ENCODE peak calls at places on chromosomes 7 and 10, in six cellular contexts. V is thoracic aorta, B is heart left ventricle, N is WTC11, X is left ventricle myocardium inferior, T is suprapubic skin. D is an unnamed sample.

GRCh38 chr7:1291040-1291689 is 58.5 kb downstream of the UNCX start:
- DNase-seq in N (no peak), T (no peak), X (no peak), V (no peak), B (no peak), D (no peak)

GRCh38 chr7:151708610-151709009 is 168.3 kb downstream of the PRKAG2 start:
- DNase-seq in T (no peak), N (no peak), V (no peak), B (no peak), X (no peak), D (no peak)

GRCh38 chr7:37153376-37153775 is 295.3 kb downstream of the ELMO1 start:
- DNase-seq in X (no peak), T (no peak), N (no peak), V (no peak), B (no peak), D (no peak)

GRCh38 chr7:26704786-26705185 is 159.6 kb downstream of the SKAP2 start:
- DNase-seq in N (no peak), T (no peak), X (no peak), B (no peak), V (no peak), D (no peak)

GRCh38 chr10:17428616-17429097 is 25.7 kb downstream of the ST8SIA6 start:
- DNase-seq in X (no peak), V (no peak), B (no peak), N (no peak), T (no peak), D (no peak)

GRCh38 chr10:6114758-6115410 is 26.1 kb downstream of the RBM17 start:
- DNase-seq in X (no peak), V (no peak), N (no peak), T (no peak), B (no peak), D (no peak)

GRCh38 chr10:78215645-78216044 is 182.0 kb downstream of the RPS24 start:
- DNase-seq in T (peak), N (no peak), V (peak), B (peak), X (peak), D (peak)

GRCh38 chr7:12571691-12572090 is 1.2 kb downstream of the SCIN start:
- DNase-seq in T (no peak), V (no peak), B (no peak), X (no peak), N (no peak), D (no peak)

GRCh38 chr10:6786579-6787031 is 206.5 kb upstream of the PRKCQ start:
- DNase-seq in N (no peak), V (no peak), T (no peak), B (no peak), X (no peak), D (no peak)

GRCh38 chr10:110081914-110082313 is 74.1 kb downstream of the ADD3 start:
- DNase-seq in N (no peak), V (no peak), T (no peak), B (peak), X (peak), D (no peak)

GRCh38 chr7:25849361-25850184 is 302.4 kb upstream of the NFE2L3 start:
- DNase-seq in N (no peak), X (no peak), T (peak), B (peak), V (no peak), D (no peak)

GRCh38 chr7:92293887-92294616 is 48.3 kb downstream of the ANKIB1 start:
- DNase-seq in N (no peak), T (no peak), V (no peak), B (no peak), X (no peak), D (no peak)
- TF ChIP-seq CTCF in N (no peak), T (no peak), V (no peak), B (no peak), X (no peak), D (no peak)

DNA sequence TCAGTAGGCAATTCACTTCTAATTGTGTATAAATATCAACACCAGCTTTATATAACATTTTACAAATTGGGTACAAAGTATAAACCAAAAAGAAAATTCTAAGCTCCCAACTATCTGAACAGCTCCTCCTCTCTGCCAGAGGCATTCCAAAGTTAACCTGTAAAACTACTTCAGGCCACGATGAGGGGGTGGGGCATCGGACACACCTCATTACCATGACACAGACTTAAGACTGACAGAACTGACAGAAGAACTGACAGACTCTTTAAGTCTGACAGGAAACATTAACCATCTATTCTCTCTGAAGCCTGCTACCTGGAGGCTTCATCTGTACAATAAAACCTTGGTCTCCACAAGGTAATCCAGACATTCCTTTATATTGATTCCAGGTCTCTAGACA is 12.3 kb downstream of the ESYT2 start:
- DNase-seq in T (no peak), N (peak), X (no peak), V (no peak), B (no peak), D (no peak)
- TF ChIP-seq CTCF in T (no peak), N (no peak), X (no peak), V (no peak), B (no peak), D (no peak)

GRCh38 chr10:87842776-87843497 is 20.4 kb downstream of the KLLN start:
- DNase-seq in V (no peak), N (no peak), X (no peak), T (no peak), B (no peak), D (no peak)

GRCh38 chr10:87847550-87847949 is 15.8 kb downstream of the KLLN start:
- DNase-seq in B (no peak), T (no peak), N (no peak), X (no peak), V (no peak), D (no peak)

GRCh38 chr10:87844837-87845623 is 18.3 kb downstream of the KLLN start:
- DNase-seq in V (no peak), N (no peak), B (no peak), X (no peak), T (no peak), D (no peak)

GRCh38 chr10:87843714-87844113 is 19.6 kb downstream of the KLLN start:
- DNase-seq in X (no peak), V (no peak), N (no peak), B (no peak), T (no peak), D (no peak)

DNA sequence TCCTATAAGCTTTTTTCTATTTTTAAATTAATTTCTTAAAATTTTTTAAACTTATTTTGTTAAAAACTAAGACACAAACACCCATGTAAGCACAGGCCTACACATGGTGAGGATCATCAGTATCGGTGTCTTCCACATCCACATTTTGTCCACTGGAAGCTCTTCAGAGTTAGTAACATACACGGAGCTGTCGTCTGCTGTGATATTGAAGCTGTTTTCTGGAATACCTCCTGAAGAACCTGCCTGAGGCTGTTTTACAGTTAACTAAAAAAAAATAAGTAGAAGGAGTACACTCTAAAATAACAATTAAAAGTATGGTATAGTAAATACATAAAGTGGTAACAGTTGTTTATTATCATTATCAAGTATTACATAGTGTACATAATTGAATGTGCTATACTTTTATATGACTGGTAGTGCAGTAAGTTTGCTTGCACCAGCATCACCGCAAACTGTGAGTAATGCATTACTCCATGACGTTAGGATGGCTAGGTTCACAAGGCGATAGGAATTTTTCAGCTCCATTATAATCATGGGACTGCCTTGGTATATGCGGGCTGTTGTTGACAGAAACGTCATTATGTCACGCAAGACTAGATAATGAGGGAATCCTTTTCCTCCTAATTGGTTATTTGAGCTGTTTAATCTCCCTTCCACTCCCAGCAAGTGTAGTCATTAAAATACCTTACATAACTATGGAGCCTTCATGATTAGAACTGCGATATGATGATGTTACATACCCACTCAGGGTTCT is 17.5 kb downstream of the KLLN start:
- DNase-seq in B (no peak), X (no peak), T (no peak), V (no peak), N (no peak), D (no peak)
- TF ChIP-seq CTCF in B (no peak), X (no peak), T (no peak), V (no peak), N (no peak), D (no peak)

GRCh38 chr7:108805808-108806397 is 236.2 kb downstream of the DNAJB9 start:
- DNase-seq in N (peak), T (no peak), X (no peak), V (no peak), B (no peak), D (no peak)
- TF ChIP-seq CTCF in N (no peak), T (no peak), X (peak), V (peak), B (peak), D (no peak)

GRCh38 chr10:49418328-49418727 is 22.4 kb upstream of the DRGX start:
- DNase-seq in X (no peak), N (no peak), V (no peak), T (no peak), B (no peak), D (no peak)
- TF ChIP-seq CTCF in X (peak), N (no peak), V (no peak), T (no peak), B (peak), D (no peak)

GRCh38 chr10:131495892-131496291 is 184.4 kb upstream of the TCERG1L start:
- DNase-seq in B (no peak), V (no peak), T (no peak), N (no peak), X (no peak), D (no peak)

GRCh38 chr10:131499566-131499965 is 188.0 kb upstream of the TCERG1L start:
- DNase-seq in B (no peak), V (no peak), T (no peak), N (no peak), X (no peak), D (no peak)

GRCh38 chr10:131495224-131495623 is 183.7 kb upstream of the TCERG1L start:
- DNase-seq in N (no peak), X (no peak), B (no peak), T (no peak), V (no peak), D (no peak)

GRCh38 chr10:131494451-131494850 is 182.9 kb upstream of the TCERG1L start:
- DNase-seq in T (no peak), V (no peak), B (no peak), N (no peak), X (no peak), D (no peak)

GRCh38 chr10:131496351-131497052 is 185.0 kb upstream of the TCERG1L start:
- DNase-seq in X (no peak), N (no peak), B (no peak), T (no peak), V (no peak), D (no peak)
- TF ChIP-seq CTCF in X (no peak), N (no peak), B (no peak), T (no peak), V (no peak), D (no peak)

GRCh38 chr10:124462348-124462695 is 699 bp downstream of the LHPP start:
- DNase-seq in X (no peak), V (no peak), B (no peak), T (no peak), N (no peak), D (no peak)

GRCh38 chr10:124464028-124464751 is 2.6 kb downstream of the LHPP start:
- DNase-seq in V (no peak), B (no peak), T (no peak), X (no peak), N (no peak), D (no peak)

GRCh38 chr10:124460144-124460543 is 1.5 kb upstream of the LHPP start:
- DNase-seq in B (no peak), V (no peak), T (no peak), X (no peak), N (no peak), D (no peak)

GRCh38 chr10:124459395-124459794 is 2.2 kb upstream of the LHPP start:
- DNase-seq in T (no peak), B (no peak), N (no peak), V (no peak), X (no peak), D (no peak)

GRCh38 chr10:124461642-124462347 is at the start of gene LHPP:
- DNase-seq in T (peak), X (peak), V (peak), B (peak), N (peak), D (peak)
- TF ChIP-seq CTCF in T (peak), X (peak), V (peak), B (peak), N (peak), D (peak)

GRCh38 chr10:132745971-132746370 is 40.0 kb downstream of the NKX6-2 start:
- DNase-seq in T (no peak), N (no peak), X (no peak), B (no peak), V (no peak), D (no peak)

GRCh38 chr10:132746386-132746785 is 39.6 kb downstream of the NKX6-2 start:
- DNase-seq in B (no peak), T (no peak), X (no peak), N (no peak), V (no peak), D (no peak)

GRCh38 chr10:132745511-132745910 is 40.4 kb downstream of the NKX6-2 start:
- DNase-seq in B (no peak), V (no peak), N (no peak), X (no peak), T (no peak), D (no peak)

GRCh38 chr10:132748135-132748534 is 37.8 kb downstream of the NKX6-2 start:
- DNase-seq in B (no peak), V (no peak), X (no peak), N (no peak), T (no peak), D (no peak)

DNA sequence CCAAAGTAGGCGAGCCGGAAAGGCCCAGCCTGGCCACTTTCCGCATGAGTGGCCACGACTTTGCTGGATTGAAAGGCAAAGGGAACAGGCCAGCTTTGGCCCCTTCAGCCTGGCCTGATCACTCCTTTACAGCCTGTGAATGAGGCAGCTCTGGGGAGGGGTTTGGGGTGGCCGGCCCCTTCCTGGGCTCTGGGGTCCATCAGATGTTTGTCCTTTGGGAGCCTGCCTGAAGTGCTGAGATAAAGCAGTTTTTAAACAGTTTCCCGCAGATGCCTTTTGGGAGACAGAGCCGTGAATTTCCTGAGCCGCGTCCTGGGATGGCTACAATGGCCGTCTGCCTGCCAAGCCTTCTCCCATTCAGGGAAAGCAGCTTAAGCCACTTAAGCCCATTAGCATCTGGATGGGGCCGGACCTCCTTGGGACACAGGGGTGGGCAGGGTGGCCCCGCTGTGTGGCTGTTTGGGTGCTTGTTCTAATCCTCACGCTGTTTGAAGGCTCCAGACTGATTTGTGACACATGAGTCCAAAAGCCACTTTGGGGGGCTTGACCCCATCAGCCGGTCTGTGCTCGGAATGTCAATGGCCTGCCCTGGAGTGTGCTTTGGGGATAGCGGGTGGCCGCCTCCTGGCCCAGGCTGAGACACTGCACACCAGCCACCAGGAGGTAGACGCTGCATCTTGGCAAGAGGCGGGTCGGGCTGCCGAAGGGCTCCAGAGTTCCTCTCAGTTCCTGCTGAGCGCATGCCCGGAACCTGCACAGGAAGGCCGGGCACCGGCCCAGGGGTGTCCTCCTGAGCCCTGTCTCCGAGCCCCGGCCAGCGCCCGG is 38.9 kb downstream of the NKX6-2 start:
- DNase-seq in V (no peak), T (no peak), X (no peak), N (peak), B (no peak), D (no peak)
- TF ChIP-seq CTCF in V (no peak), T (no peak), X (no peak), N (no peak), B (no peak), D (no peak)

D was measured in ascending aorta.